ENCODE peak calls at places on chromosomes 6 and 20, in ten cellular contexts. One of them, this sample, is unnamed.

GRCh38 chr20:295804-296203 is 1.6 kb upstream of the ZCCHC3 start:
- DNase-seq in fibroblast of the conjunctiva: no peak
- DNase-seq in lower lobe of right lung: no peak
- DNase-seq in GM13976: no peak
- DNase-seq in GM06990: no peak
- DNase-seq in NCI-H1092 treated with DMSO at 0.1 percent for 48 hours: no peak
- DNase-seq in activated T-cell treated with anti-CD3 and anti-CD28 coated beads, Interleukin-2, amount 50 U/mL, for 48 hours: no peak
- DNase-seq in lung microvascular endothelial cell: no peak
- DNase-seq in fibroblast of the aortic adventitia: no peak
- DNase-seq in CD4-positive, alpha-beta T cell: no peak
- DNase-seq in this sample: no peak

GRCh38 chr6:3088853-3089445 is 20.7 kb downstream of the RIPK1 start:
- DNase-seq in fibroblast of the conjunctiva: no peak
- DNase-seq in lower lobe of right lung: no peak
- DNase-seq in GM13976: no peak
- DNase-seq in GM06990: no peak
- DNase-seq in NCI-H1092 treated with DMSO at 0.1 percent for 48 hours: no peak
- DNase-seq in activated T-cell treated with anti-CD3 and anti-CD28 coated beads, Interleukin-2, amount 50 U/mL, for 48 hours: no peak
- DNase-seq in lung microvascular endothelial cell: no peak
- DNase-seq in fibroblast of the aortic adventitia: peak; percentile 57
- DNase-seq in CD4-positive, alpha-beta T cell: no peak
- DNase-seq in this sample: no peak

GRCh38 chr20:40633123-40633850 is 55.7 kb downstream of the MAFB start:
- DNase-seq in fibroblast of the conjunctiva: no peak
- DNase-seq in lower lobe of right lung: no peak
- DNase-seq in GM13976: no peak
- DNase-seq in GM06990: no peak
- DNase-seq in NCI-H1092 treated with DMSO at 0.1 percent for 48 hours: peak; percentile 17
- DNase-seq in activated T-cell treated with anti-CD3 and anti-CD28 coated beads, Interleukin-2, amount 50 U/mL, for 48 hours: no peak
- DNase-seq in lung microvascular endothelial cell: no peak
- DNase-seq in fibroblast of the aortic adventitia: no peak
- DNase-seq in CD4-positive, alpha-beta T cell: no peak
- DNase-seq in this sample: no peak

GRCh38 chr6:138596591-138596990 is 97.3 kb upstream of the NHSL1 start:
- DNase-seq in fibroblast of the conjunctiva: no peak
- DNase-seq in lower lobe of right lung: no peak
- DNase-seq in GM13976: no peak
- DNase-seq in GM06990: no peak
- DNase-seq in NCI-H1092 treated with DMSO at 0.1 percent for 48 hours: no peak
- DNase-seq in activated T-cell treated with anti-CD3 and anti-CD28 coated beads, Interleukin-2, amount 50 U/mL, for 48 hours: no peak
- DNase-seq in lung microvascular endothelial cell: peak; percentile 55
- DNase-seq in fibroblast of the aortic adventitia: no peak
- DNase-seq in CD4-positive, alpha-beta T cell: no peak
- DNase-seq in this sample: no peak

GRCh38 chr6:163554663-163555062 is 140.1 kb downstream of the QKI start:
- DNase-seq in fibroblast of the conjunctiva: peak; percentile 30
- DNase-seq in lower lobe of right lung: peak; percentile 70
- DNase-seq in GM13976: peak; percentile 29
- DNase-seq in GM06990: no peak
- DNase-seq in NCI-H1092 treated with DMSO at 0.1 percent for 48 hours: peak; percentile 37
- DNase-seq in activated T-cell treated with anti-CD3 and anti-CD28 coated beads, Interleukin-2, amount 50 U/mL, for 48 hours: peak; percentile 77
- DNase-seq in lung microvascular endothelial cell: peak; percentile 64
- DNase-seq in fibroblast of the aortic adventitia: peak; percentile 53
- DNase-seq in CD4-positive, alpha-beta T cell: peak; percentile 42
- DNase-seq in this sample: no peak

GRCh38 chr6:40957616-40958492 is 81.2 kb downstream of the UNC5CL start:
- DNase-seq in fibroblast of the conjunctiva: peak; percentile 12
- DNase-seq in lower lobe of right lung: no peak
- DNase-seq in GM13976: no peak
- DNase-seq in GM06990: no peak
- DNase-seq in NCI-H1092 treated with DMSO at 0.1 percent for 48 hours: no peak
- DNase-seq in activated T-cell treated with anti-CD3 and anti-CD28 coated beads, Interleukin-2, amount 50 U/mL, for 48 hours: no peak
- DNase-seq in lung microvascular endothelial cell: no peak
- DNase-seq in fibroblast of the aortic adventitia: peak; percentile 84
- DNase-seq in CD4-positive, alpha-beta T cell: no peak
- DNase-seq in this sample: no peak

GRCh38 chr6:33947047-33947446 is 143.2 kb upstream of the MLN start:
- DNase-seq in fibroblast of the conjunctiva: no peak
- DNase-seq in lower lobe of right lung: no peak
- DNase-seq in GM13976: no peak
- DNase-seq in GM06990: no peak
- DNase-seq in NCI-H1092 treated with DMSO at 0.1 percent for 48 hours: no peak
- DNase-seq in activated T-cell treated with anti-CD3 and anti-CD28 coated beads, Interleukin-2, amount 50 U/mL, for 48 hours: no peak
- DNase-seq in lung microvascular endothelial cell: no peak
- DNase-seq in fibroblast of the aortic adventitia: no peak
- DNase-seq in CD4-positive, alpha-beta T cell: no peak
- DNase-seq in this sample: no peak

GRCh38 chr20:18431206-18431605 is 35.6 kb downstream of the DZANK1 start:
- DNase-seq in fibroblast of the conjunctiva: no peak
- DNase-seq in lower lobe of right lung: no peak
- DNase-seq in GM13976: no peak
- DNase-seq in GM06990: no peak
- DNase-seq in NCI-H1092 treated with DMSO at 0.1 percent for 48 hours: no peak
- DNase-seq in activated T-cell treated with anti-CD3 and anti-CD28 coated beads, Interleukin-2, amount 50 U/mL, for 48 hours: no peak
- DNase-seq in lung microvascular endothelial cell: no peak
- DNase-seq in fibroblast of the aortic adventitia: no peak
- DNase-seq in CD4-positive, alpha-beta T cell: no peak
- DNase-seq in this sample: no peak

GRCh38 chr6:44499609-44500008 is 112.1 kb downstream of the CDC5L start:
- DNase-seq in fibroblast of the conjunctiva: no peak
- DNase-seq in lower lobe of right lung: no peak
- DNase-seq in GM13976: no peak
- DNase-seq in GM06990: no peak
- DNase-seq in NCI-H1092 treated with DMSO at 0.1 percent for 48 hours: no peak
- DNase-seq in activated T-cell treated with anti-CD3 and anti-CD28 coated beads, Interleukin-2, amount 50 U/mL, for 48 hours: peak; percentile 15
- DNase-seq in lung microvascular endothelial cell: no peak
- DNase-seq in fibroblast of the aortic adventitia: no peak
- DNase-seq in CD4-positive, alpha-beta T cell: no peak
- DNase-seq in this sample: no peak

GRCh38 chr6:36758516-36759176 is 61.0 kb downstream of the RAB44 start:
- DNase-seq in fibroblast of the conjunctiva: no peak
- DNase-seq in lower lobe of right lung: no peak
- DNase-seq in GM13976: no peak
- DNase-seq in GM06990: no peak
- DNase-seq in NCI-H1092 treated with DMSO at 0.1 percent for 48 hours: no peak
- DNase-seq in activated T-cell treated with anti-CD3 and anti-CD28 coated beads, Interleukin-2, amount 50 U/mL, for 48 hours: peak; percentile 27
- DNase-seq in lung microvascular endothelial cell: no peak
- DNase-seq in fibroblast of the aortic adventitia: no peak
- DNase-seq in CD4-positive, alpha-beta T cell: no peak
- DNase-seq in this sample: no peak

GRCh38 chr20:21739161-21739560 is 33.7 kb downstream of the PAX1 start:
- DNase-seq in fibroblast of the conjunctiva: no peak
- DNase-seq in lower lobe of right lung: no peak
- DNase-seq in GM13976: no peak
- DNase-seq in GM06990: no peak
- DNase-seq in NCI-H1092 treated with DMSO at 0.1 percent for 48 hours: no peak
- DNase-seq in activated T-cell treated with anti-CD3 and anti-CD28 coated beads, Interleukin-2, amount 50 U/mL, for 48 hours: no peak
- DNase-seq in lung microvascular endothelial cell: no peak
- DNase-seq in fibroblast of the aortic adventitia: no peak
- DNase-seq in CD4-positive, alpha-beta T cell: no peak
- DNase-seq in this sample: no peak

GRCh38 chr6:6002005-6002808 is 4.5 kb downstream of the NRN1 start:
- DNase-seq in fibroblast of the conjunctiva: no peak
- DNase-seq in lower lobe of right lung: no peak
- DNase-seq in GM13976: peak; percentile 26
- DNase-seq in GM06990: no peak
- DNase-seq in NCI-H1092 treated with DMSO at 0.1 percent for 48 hours: no peak
- DNase-seq in activated T-cell treated with anti-CD3 and anti-CD28 coated beads, Interleukin-2, amount 50 U/mL, for 48 hours: peak; percentile 47
- DNase-seq in lung microvascular endothelial cell: no peak
- DNase-seq in fibroblast of the aortic adventitia: no peak
- DNase-seq in CD4-positive, alpha-beta T cell: no peak
- DNase-seq in this sample: no peak

GRCh38 chr6:170124150-170124549 is 166.7 kb downstream of the DLL1 start:
- DNase-seq in fibroblast of the conjunctiva: no peak
- DNase-seq in lower lobe of right lung: no peak
- DNase-seq in GM13976: no peak
- DNase-seq in GM06990: no peak
- DNase-seq in NCI-H1092 treated with DMSO at 0.1 percent for 48 hours: no peak
- DNase-seq in activated T-cell treated with anti-CD3 and anti-CD28 coated beads, Interleukin-2, amount 50 U/mL, for 48 hours: no peak
- DNase-seq in lung microvascular endothelial cell: no peak
- DNase-seq in fibroblast of the aortic adventitia: no peak
- DNase-seq in CD4-positive, alpha-beta T cell: no peak
- DNase-seq in this sample: no peak

GRCh38 chr20:47093567-47093966 is 198.9 kb downstream of the EYA2 start:
- DNase-seq in fibroblast of the conjunctiva: no peak
- DNase-seq in lower lobe of right lung: no peak
- DNase-seq in GM13976: no peak
- DNase-seq in GM06990: no peak
- DNase-seq in NCI-H1092 treated with DMSO at 0.1 percent for 48 hours: no peak
- DNase-seq in activated T-cell treated with anti-CD3 and anti-CD28 coated beads, Interleukin-2, amount 50 U/mL, for 48 hours: no peak
- DNase-seq in lung microvascular endothelial cell: no peak
- DNase-seq in fibroblast of the aortic adventitia: no peak
- DNase-seq in CD4-positive, alpha-beta T cell: no peak
- DNase-seq in this sample: no peak

GRCh38 chr6:137547186-137547585 is 53.0 kb upstream of the OLIG3 start:
- DNase-seq in fibroblast of the conjunctiva: no peak
- DNase-seq in lower lobe of right lung: no peak
- DNase-seq in GM13976: no peak
- DNase-seq in GM06990: no peak
- DNase-seq in NCI-H1092 treated with DMSO at 0.1 percent for 48 hours: no peak
- DNase-seq in activated T-cell treated with anti-CD3 and anti-CD28 coated beads, Interleukin-2, amount 50 U/mL, for 48 hours: no peak
- DNase-seq in lung microvascular endothelial cell: no peak
- DNase-seq in fibroblast of the aortic adventitia: no peak
- DNase-seq in CD4-positive, alpha-beta T cell: no peak
- DNase-seq in this sample: no peak

This sample was measured in SK-N-MC.